ENCODE peak calls at places on chromosomes 13 and 19, in nine cellular contexts. J is stimulated activated CD4-positive, alpha-beta T cell treated with anti-CD3 and anti-CD28 coated beads, Interleukin-1b, Interleukin-23, amount 100 ng/mL, for 1 hour; Q is pulmonary artery endothelial cell; M is SHP77; Z is fibroblast of lung; E is frontal cortex; K is stomach; X is uterus; D is activated naive CD8-positive, alpha-beta T cell treated with anti-CD3 and anti-CD28 coated beads, Interleukin-2, amount 50 U/mL, for 16 hours. A is an unnamed sample.

GRCh38 chr13:31174018-31174417 is 12.3 kb upstream of the HSPH1 start:
- DNase-seq in D (no peak), Z (peak; percentile 68), J (no peak), X (no peak), E (peak; percentile 41), M (no peak), K (no peak), Q (no peak), A (no peak)

GRCh38 chr13:98428256-98428966 is 148.5 kb downstream of the STK24 start:
- DNase-seq in Q (no peak), Z (no peak), D (no peak), K (no peak), X (no peak), M (no peak), J (no peak), E (no peak), A (no peak)

GRCh38 chr13:60229708-60230272 is 66.1 kb upstream of the DIAPH3 start:
- DNase-seq in K (no peak), D (no peak), Q (no peak), J (no peak), Z (no peak), X (no peak), E (no peak), M (no peak), A (no peak)

GRCh38 chr19:49894879-49895565 is 1.7 kb downstream of the IL4I1 start:
- DNase-seq in Z (no peak), M (no peak), K (no peak), X (no peak), E (no peak), J (no peak), D (no peak), Q (no peak), A (no peak)

GRCh38 chr19:48964205-48965032 is 690 bp upstream of the FTL start:
- DNase-seq in J (no peak), D (no peak), K (peak; percentile 56), X (no peak), Q (no peak), M (no peak), E (peak; percentile 29), Z (peak; percentile 61), A (peak; percentile 63)

GRCh38 chr19:56261145-56261544 is 11.4 kb upstream of the EDDM13 start:
- DNase-seq in X (no peak), K (no peak), E (no peak), Q (no peak), D (no peak), M (no peak), J (no peak), Z (no peak), A (no peak)

GRCh38 chr19:31066385-31066784 is 282.9 kb downstream of the TSHZ3 start:
- DNase-seq in D (no peak), E (peak; percentile 13), J (no peak), M (no peak), X (no peak), Q (no peak), K (no peak), Z (peak; percentile 65), A (no peak)

GRCh38 chr13:76440568-76440967 is 445.6 kb downstream of the KCTD12 start:
- DNase-seq in J (no peak), Q (no peak), M (no peak), Z (no peak), K (no peak), X (no peak), E (no peak), D (no peak), A (no peak)

GRCh38 chr13:79870123-79870522 is 389.2 kb downstream of the NDFIP2 start:
- DNase-seq in X (no peak), E (no peak), J (no peak), D (no peak), K (no peak), Q (peak; percentile 8), M (no peak), Z (peak; percentile 49), A (no peak)